ENCODE peak calls at places on chromosomes 1 and 21, in five cellular contexts. M is breast epithelium, O is prostate gland, R is pancreas, S is GM23248. C is an unnamed sample. For H3K9me3 and H3K36me3, the result is how much of the 10 kb centered on the place peaks cover.

GRCh38 chr1:53590581-53591515 is 131.6 kb downstream of the DMRTB1 start:
- DNase-seq in S (peak), M (no peak), O (no peak), R (no peak), C (peak)

GRCh38 chr1:81115422-81115821 is 685.3 kb upstream of the ADGRL2 start:
- DNase-seq in R (no peak), O (no peak), M (no peak), S (no peak), C (peak)

GRCh38 chr1:3883194-3883920 is 16.7 kb downstream of the C1orf174 start:
- DNase-seq in O (no peak), S (no peak), R (no peak), M (no peak), C (no peak)

GRCh38 chr1:46183926-46184557 is 7.8 kb upstream of the P3R3URF start:
- DNase-seq in R (no peak), M (no peak), O (no peak), S (peak), C (no peak)

GRCh38 chr1:36089393-36090121 is 865 bp downstream of the ADPRS start:
- DNase-seq in O (no peak), R (peak), M (no peak), S (peak), C (peak)

GRCh38 chr1:58442114-58442513 is 104.4 kb downstream of the OMA1 start:
- DNase-seq in M (no peak), S (peak), R (no peak), O (no peak), C (peak)

GRCh38 chr21:46557469-46557868 is 47.4 kb downstream of the S100B start:
- DNase-seq in M (no peak), R (no peak), O (no peak), S (no peak), C (no peak)

GRCh38 chr1:204151562-204152309 is at the start of gene ETNK2:
- DNase-seq in R (peak), O (peak), M (peak), S (peak), C (peak)

GRCh38 chr1:32881871-32882850 is 4.1 kb upstream of the HPCA start:
- DNase-seq in S (no peak), O (no peak), M (no peak), R (no peak), C (no peak)

GRCh38 chr1:88985033-88985432 is 7.4 kb downstream of the KYAT3 start:
- DNase-seq in R (peak), O (no peak), S (peak), M (no peak), C (peak)

GRCh38 chr1:234136073-234136472 is 231.6 kb downstream of the SLC35F3 start:
- DNase-seq in S (no peak), O (no peak), R (no peak), M (no peak), C (no peak)

GRCh38 chr1:3038113-3038551 is 16.9 kb downstream of the ACTRT2 start:
- DNase-seq in R (peak), S (no peak), O (no peak), M (no peak), C (no peak)

GRCh38 chr1:86487131-86487804 is 18.5 kb downstream of the CLCA1 start:
- DNase-seq in R (no peak), M (no peak), S (peak), O (no peak), C (peak)

GRCh38 chr1:55541296-55541695 is 326.1 kb upstream of the USP24 start:
- DNase-seq in M (no peak), R (no peak), O (no peak), S (no peak), C (no peak)

GRCh38 chr1:186236921-186237320 is 138.1 kb downstream of the TPR start:
- DNase-seq in S (peak), R (no peak), O (no peak), M (no peak), C (peak)

GRCh38 chr1:1308756-1309524 is 543 bp downstream of the PUSL1 start:
- DNase-seq in R (peak), M (no peak), O (peak), S (peak), C (peak)

GRCh38 chr1:42469727-42470126 is 6.6 kb downstream of the CCDC30 start:
- DNase-seq in M (no peak), O (no peak), R (no peak), S (no peak), C (no peak)

GRCh38 chr1:197356723-197357533 is 88.9 kb downstream of the CRB1 start:
- DNase-seq in M (no peak), S (peak), R (peak), O (no peak), C (peak)

DNA sequence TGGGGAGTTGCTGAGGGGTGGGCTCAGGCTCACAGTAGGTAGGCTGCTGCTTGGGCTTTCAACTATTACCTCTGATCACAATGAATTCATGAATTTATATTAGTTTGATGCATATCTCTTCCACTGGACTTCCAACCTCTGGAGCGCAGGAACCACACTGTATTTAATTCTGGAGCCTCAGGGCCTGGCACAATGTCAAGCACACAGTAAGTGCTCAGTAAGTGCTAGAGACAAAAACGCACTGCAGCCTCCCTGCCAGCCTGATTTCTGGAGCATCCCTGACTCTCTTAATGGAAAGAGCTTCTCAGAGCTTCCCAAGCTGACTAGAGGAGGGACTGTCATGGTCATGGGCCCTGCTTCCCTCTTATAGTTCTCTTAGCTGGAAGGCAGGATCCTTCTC is 33.8 kb downstream of the NUAK2 start:
- DNase-seq in R (no peak), O (no peak), S (no peak), M (no peak), C (no peak)
- H3K27ac ChIP-seq in R (no peak), O (no peak), S (no peak), M (no peak), C (no peak)

DNA sequence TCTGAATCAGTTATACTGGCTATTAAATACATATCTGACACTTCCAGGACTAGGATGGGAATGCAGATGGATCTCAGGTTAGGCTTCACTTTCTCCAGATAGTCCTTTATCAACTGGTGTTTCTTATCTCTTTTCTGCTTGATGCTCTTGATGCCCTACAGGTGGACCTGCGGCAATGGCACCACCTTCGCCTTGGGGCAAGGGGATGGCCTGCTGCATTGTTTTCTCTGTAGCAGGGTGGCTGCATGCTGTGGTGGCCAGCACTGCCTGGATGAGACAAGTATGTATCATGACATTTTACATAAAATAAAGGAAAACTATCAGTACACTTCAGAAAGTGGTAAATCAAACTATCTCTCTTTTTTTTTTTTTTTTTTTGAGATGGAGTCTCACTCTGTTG is 217.7 kb upstream of the ZP4 start:
- DNase-seq in S (no peak), O (no peak), R (no peak), M (no peak), C (no peak)
- H3K9me3 ChIP-seq in S (under half), O (under half), R (under half), M (under half), C (under half)

GRCh38 chr1:113846391-113847035 is 25.0 kb downstream of the PTPN22 start:
- DNase-seq in M (no peak), O (no peak), R (no peak), S (peak), C (no peak)
- H3K36me3 ChIP-seq in M (under half), O (under half), R (under half), S (under half), C (under half)

GRCh38 chr21:36542312-36543101 is 62.6 kb upstream of the CLDN14 start:
- DNase-seq in R (no peak), O (peak), M (no peak), S (no peak), C (no peak)

GRCh38 chr21:36541721-36542139 is 61.8 kb upstream of the CLDN14 start:
- DNase-seq in M (no peak), S (no peak), R (no peak), O (no peak), C (no peak)

GRCh38 chr21:36538761-36539160 is 58.8 kb upstream of the CLDN14 start:
- DNase-seq in R (no peak), S (no peak), O (no peak), M (no peak), C (no peak)

GRCh38 chr21:36540700-36541099 is 60.8 kb upstream of the CLDN14 start:
- DNase-seq in M (no peak), S (no peak), O (no peak), R (no peak), C (no peak)

GRCh38 chr21:36539434-36540150 is 59.7 kb upstream of the CLDN14 start:
- DNase-seq in R (no peak), O (no peak), M (no peak), S (no peak), C (no peak)
- H3K27ac ChIP-seq in R (no peak), O (no peak), M (no peak), S (no peak), C (no peak)

C was measured in A673.